ENCODE peak calls at places on chromosomes 4 and X, in ten cellular contexts. S is CD4-positive, alpha-beta memory T cell; K is CD8-positive, alpha-beta memory T cell; L is ACHN; T is COR-L47; G is activated T-cell treated with anti-CD3 and anti-CD28 coated beads for 4 hours; C is SJCRH30; Q is stimulated activated CD4-positive, alpha-beta T cell treated with anti-CD3 and anti-CD28 coated beads, Interleukin-4, amount 100 ng/mL, for 48 hours; Y is stromal cell of bone marrow; W is mucosa of descending colon. O is an unnamed sample.

GRCh38 chrX:96729053-96729452 is 44.4 kb downstream of the DIAPH2 start:
- DNase-seq in S (no peak), K (no peak), L (no peak), T (no peak), G (no peak), C (no peak), Q (no peak), Y (no peak), W (no peak), O (no peak)

GRCh38 chr4:154314248-154314647 is 177.4 kb downstream of the DCHS2 start:
- DNase-seq in S (no peak), K (no peak), L (peak; percentile 30), T (no peak), G (no peak), C (no peak), Q (no peak), Y (peak; percentile 37), W (no peak), O (no peak)

GRCh38 chrX:153744210-153745066 is 19.6 kb upstream of the PLXNB3 start:
- DNase-seq in S (no peak), K (no peak), L (no peak), T (no peak), G (no peak), C (peak; percentile 45), Q (no peak), Y (no peak), W (peak; percentile 54), O (no peak)

GRCh38 chrX:107154787-107155620 is 36.4 kb upstream of the RBM41 start:
- DNase-seq in S (no peak), K (no peak), L (peak; percentile 44), T (no peak), G (peak; percentile 5), C (no peak), Q (no peak), Y (no peak), W (no peak), O (peak; percentile 9)

GRCh38 chr4:136967069-136967468 is 565.2 kb downstream of the PCDH18 start:
- DNase-seq in S (no peak), K (no peak), L (no peak), T (no peak), G (no peak), C (no peak), Q (no peak), Y (no peak), W (no peak), O (no peak)

GRCh38 chrX:20378291-20378920 is 111.7 kb upstream of the RPS6KA3 start:
- DNase-seq in S (no peak), K (no peak), L (no peak), T (no peak), G (no peak), C (no peak), Q (peak; percentile 14), Y (no peak), W (no peak), O (no peak)

GRCh38 chr4:1400191-1400805 is 5.9 kb downstream of the NKX1-1 start:
- DNase-seq in S (no peak), K (no peak), L (no peak), T (no peak), G (no peak), C (no peak), Q (no peak), Y (no peak), W (peak; percentile 11), O (no peak)

GRCh38 chr4:127771535-127772275 is 10.4 kb upstream of the HSPA4L start:
- DNase-seq in S (no peak), K (no peak), L (no peak), T (no peak), G (no peak), C (no peak), Q (no peak), Y (no peak), W (no peak), O (no peak)

GRCh38 chr4:140252144-140252741 is 98.3 kb upstream of the MAML3 start:
- DNase-seq in S (no peak), K (no peak), L (no peak), T (peak; percentile 80), G (no peak), C (no peak), Q (no peak), Y (no peak), W (peak; percentile 70), O (no peak)

O was measured in activated CD4-positive, alpha-beta T cell treated with anti-CD3 and anti-CD28 coated beads for 4 hours.